ENCODE peak calls at places on chromosomes 1 and 21, in five cellular contexts. X is prostate gland, O is fibroblast of mammary gland, L is cardiac fibroblast, P is right lobe of liver. N is an unnamed sample.

GRCh38 chr1:243731301-243731891 is 118.6 kb downstream of the AKT3 start:
- DNase-seq in X (no peak), O (no peak), L (peak), P (no peak), N (no peak)

GRCh38 chr1:229019647-229020281 is 251.1 kb upstream of the RAB4A start:
- DNase-seq in X (peak), O (no peak), L (no peak), P (no peak), N (no peak)

GRCh38 chr1:27656157-27656893 is 15.7 kb downstream of the IFI6 start:
- DNase-seq in X (no peak), O (peak), L (peak), P (no peak), N (peak)

GRCh38 chr1:236953161-236953560 is 51.1 kb downstream of the MT1HL1 start:
- DNase-seq in X (no peak), O (no peak), L (no peak), P (no peak), N (no peak)

GRCh38 chr1:160767417-160768294 is 28.3 kb upstream of the LY9 start:
- DNase-seq in X (no peak), O (no peak), L (no peak), P (no peak), N (no peak)

GRCh38 chr1:225660544-225660946 is 7.6 kb upstream of the ENAH start:
- DNase-seq in X (no peak), O (no peak), L (no peak), P (no peak), N (no peak)

GRCh38 chr1:10380594-10381275 is 18.1 kb upstream of the PGD start:
- DNase-seq in X (no peak), O (peak), L (peak), P (no peak), N (no peak)

GRCh38 chr1:217087981-217088380 is 364.8 kb upstream of the ESRRG start:
- DNase-seq in X (no peak), O (no peak), L (no peak), P (no peak), N (no peak)

GRCh38 chr1:9653783-9654517 is 2.4 kb downstream of the PIK3CD start:
- DNase-seq in X (no peak), O (no peak), L (no peak), P (no peak), N (no peak)

GRCh38 chr1:156052862-156053769 is 482 bp downstream of the UBQLN4 start:
- DNase-seq in X (no peak), O (peak), L (peak), P (peak), N (peak)

GRCh38 chr1:54125671-54126070 is 27.1 kb downstream of the CDCP2 start:
- DNase-seq in X (peak), O (no peak), L (peak), P (peak), N (peak)

GRCh38 chr1:246404078-246404477 is 103.0 kb downstream of the SMYD3 start:
- DNase-seq in X (no peak), O (peak), L (no peak), P (no peak), N (no peak)

GRCh38 chr1:114061431-114061830 is 82.2 kb downstream of the OLFML3 start:
- DNase-seq in X (no peak), O (peak), L (no peak), P (no peak), N (no peak)

GRCh38 chr1:207316622-207317510 is 4.6 kb upstream of the CD55 start:
- DNase-seq in X (peak), O (no peak), L (peak), P (no peak), N (peak)

GRCh38 chr1:23799570-23800395 is 771 bp downstream of the GALE start:
- DNase-seq in X (peak), O (peak), L (peak), P (peak), N (peak)

GRCh38 chr1:222090103-222090502 is 348.2 kb upstream of the DUSP10 start:
- DNase-seq in X (no peak), O (peak), L (no peak), P (no peak), N (no peak)

GRCh38 chr1:51969038-51969705 is 21.3 kb downstream of the RAB3B start:
- DNase-seq in X (no peak), O (peak), L (peak), P (no peak), N (no peak)

GRCh38 chr1:33876970-33877680 is 13.2 kb downstream of the HMGB4 start:
- DNase-seq in X (no peak), O (peak), L (peak), P (no peak), N (no peak)

GRCh38 chr1:17696417-17697301 is 58.5 kb upstream of the ACTL8 start:
- DNase-seq in X (peak), O (peak), L (peak), P (no peak), N (no peak)

GRCh38 chr1:38071530-38072266 is 25.1 kb upstream of the POU3F1 start:
- DNase-seq in X (peak), O (peak), L (peak), P (no peak), N (no peak)

GRCh38 chr21:42508371-42508770 is 5.3 kb upstream of the SLC37A1 start:
- DNase-seq in X (no peak), O (no peak), L (no peak), P (no peak), N (no peak)

GRCh38 chr21:16047857-16048256 is 318.1 kb downstream of the USP25 start:
- DNase-seq in X (no peak), O (peak), L (peak), P (no peak), N (no peak)

GRCh38 chr1:182968151-182968741 is 15.3 kb upstream of the SHCBP1L start:
- DNase-seq in X (no peak), O (no peak), L (peak), P (no peak), N (no peak)

GRCh38 chr1:30986755-30987154 is 78.2 kb upstream of the SDC3 start:
- DNase-seq in X (no peak), O (no peak), L (no peak), P (no peak), N (no peak)

GRCh38 chr1:5563861-5564577 is 428.2 kb downstream of the NPHP4 start:
- DNase-seq in X (no peak), O (no peak), L (no peak), P (no peak), N (no peak)

GRCh38 chr1:60573121-60573520 is 499.6 kb upstream of the C1orf87 start:
- DNase-seq in X (peak), O (peak), L (peak), P (no peak), N (no peak)

GRCh38 chr1:33886452-33886851 is 22.6 kb downstream of the HMGB4 start:
- DNase-seq in X (no peak), O (no peak), L (no peak), P (no peak), N (no peak)

GRCh38 chr1:20153000-20153418 is 13.9 kb downstream of the PLA2G2F start:
- DNase-seq in X (no peak), O (no peak), L (peak), P (peak), N (no peak)

GRCh38 chr1:56446531-56447098 is 132.7 kb downstream of the PLPP3 start:
- DNase-seq in X (no peak), O (peak), L (peak), P (peak), N (peak)

GRCh38 chr1:78226784-78227183 is 181.0 kb downstream of the GIPC2 start:
- DNase-seq in X (no peak), O (peak), L (peak), P (no peak), N (no peak)

GRCh38 chr1:222618880-222619321 is 1.0 kb downstream of the MIA3 start:
- DNase-seq in X (no peak), O (peak), L (peak), P (no peak), N (peak)

GRCh38 chr21:35206141-35207125 is 157.3 kb upstream of the RUNX1 start:
- DNase-seq in X (peak), O (no peak), L (no peak), P (no peak), N (no peak)

GRCh38 chr1:54172614-54173312 is 20.0 kb upstream of the CDCP2 start:
- DNase-seq in X (no peak), O (peak), L (peak), P (peak), N (no peak)

GRCh38 chr1:221669441-221669840 is 72.4 kb downstream of the DUSP10 start:
- DNase-seq in X (no peak), O (no peak), L (no peak), P (no peak), N (no peak)

GRCh38 chr1:43402055-43402865 is 12.6 kb downstream of the SZT2 start:
- DNase-seq in X (peak), O (no peak), L (no peak), P (no peak), N (no peak)

GRCh38 chr1:93338426-93338825 is 7.3 kb upstream of the DR1 start:
- DNase-seq in X (no peak), O (peak), L (peak), P (no peak), N (no peak)

GRCh38 chr1:191498318-191498717 is 659.9 kb upstream of the RGS18 start:
- DNase-seq in X (no peak), O (peak), L (peak), P (no peak), N (no peak)

GRCh38 chr1:15747378-15747777 is 5.1 kb downstream of the TMEM82 start:
- DNase-seq in X (no peak), O (no peak), L (no peak), P (no peak), N (no peak)

GRCh38 chr1:15750924-15751323 is 7.7 kb upstream of the FBLIM1 start:
- DNase-seq in X (no peak), O (no peak), L (no peak), P (no peak), N (no peak)

GRCh38 chr1:15748690-15749398 is 6.5 kb downstream of the TMEM82 start:
- DNase-seq in X (no peak), O (no peak), L (no peak), P (no peak), N (no peak)

GRCh38 chr1:15749399-15750291 is 7.3 kb downstream of the TMEM82 start:
- DNase-seq in X (no peak), O (no peak), L (peak), P (no peak), N (no peak)

DNA sequence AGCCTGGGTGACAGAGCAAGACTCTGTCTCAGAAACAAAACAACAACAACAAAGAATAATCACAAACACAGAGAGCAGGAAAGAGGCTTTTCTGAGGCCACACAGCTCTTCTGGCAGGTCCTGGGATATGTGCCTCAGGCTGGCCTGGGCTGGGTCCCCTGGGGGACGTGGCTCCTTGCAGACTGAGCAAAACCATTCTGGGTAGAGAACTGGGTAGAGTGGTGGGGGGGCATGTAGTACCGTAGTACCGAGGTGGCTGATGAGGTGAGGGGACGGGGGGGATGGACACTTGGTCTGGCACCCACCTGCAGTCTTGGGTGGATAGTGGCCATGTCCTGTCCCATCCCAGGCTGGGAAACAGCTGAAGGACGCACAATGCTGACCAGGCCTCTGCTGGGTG is 6.0 kb downstream of the TMEM82 start:
- DNase-seq in X (no peak), O (no peak), L (no peak), P (no peak), N (no peak)
- H3K4me3 ChIP-seq in X (no peak), O (no peak), L (no peak), P (no peak), N (no peak)

DNA sequence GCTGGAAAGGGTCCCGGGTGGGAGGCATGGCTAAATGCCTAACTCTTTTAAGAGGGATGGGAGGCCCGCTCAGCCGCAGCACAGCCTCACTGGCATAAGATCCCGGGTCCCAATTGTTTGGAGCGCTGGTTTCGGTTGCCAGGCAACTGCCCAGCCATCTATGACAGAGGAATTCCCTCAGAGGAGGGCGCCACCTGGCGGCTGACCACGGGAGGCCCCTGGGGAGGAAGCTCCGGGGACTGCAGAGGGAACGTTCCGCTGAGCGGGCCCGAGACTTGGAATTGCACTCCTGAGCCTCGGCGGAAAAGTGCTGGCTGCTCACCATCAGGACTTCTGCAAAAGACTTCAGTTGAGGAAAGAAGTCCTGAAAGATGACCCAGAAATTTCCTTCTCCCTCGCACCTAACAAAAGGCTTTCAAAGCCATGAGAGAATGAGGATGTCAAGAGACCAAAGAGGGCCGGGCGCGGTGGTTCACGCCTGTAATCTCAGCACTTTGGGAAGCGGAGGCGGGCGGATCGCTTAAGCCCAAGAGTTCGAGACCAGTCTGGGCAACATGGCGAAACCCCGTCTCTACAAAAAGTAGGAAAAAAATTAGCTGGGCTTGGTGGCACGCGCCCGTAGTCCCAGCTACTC is 1.1 kb upstream of the ELAPOR1 start:
- DNase-seq in X (peak), O (peak), L (peak), P (peak), N (peak)
- H3K4me3 ChIP-seq in X (no peak), O (peak), L (no peak), P (peak), N (no peak)

GRCh38 chr1:3423245-3423829 is 31.1 kb upstream of the ARHGEF16 start:
- DNase-seq in X (no peak), O (no peak), L (no peak), P (no peak), N (peak)
- H3K4me3 ChIP-seq in X (no peak), O (no peak), L (no peak), P (no peak), N (no peak)

GRCh38 chr1:234499119-234500039 is 20.4 kb upstream of the TARBP1 start:
- DNase-seq in X (peak), O (peak), L (peak), P (peak), N (peak)
- H3K4me3 ChIP-seq in X (no peak), O (no peak), L (no peak), P (no peak), N (no peak)

GRCh38 chr1:151715726-151716404 is 738 bp downstream of the CELF3 start:
- DNase-seq in X (no peak), O (no peak), L (no peak), P (no peak), N (no peak)

GRCh38 chr1:151718666-151719065 is 2.1 kb upstream of the CELF3 start:
- DNase-seq in X (no peak), O (no peak), L (no peak), P (no peak), N (no peak)

GRCh38 chr1:151716771-151717631 is at the start of gene CELF3:
- DNase-seq in X (no peak), O (no peak), L (peak), P (no peak), N (no peak)

GRCh38 chr1:151716405-151716762 is 219 bp downstream of the CELF3 start:
- DNase-seq in X (no peak), O (no peak), L (no peak), P (no peak), N (no peak)

GRCh38 chr1:151718011-151718431 is 1.4 kb upstream of the CELF3 start:
- DNase-seq in X (no peak), O (peak), L (peak), P (no peak), N (no peak)
- H3K4me3 ChIP-seq in X (no peak), O (no peak), L (no peak), P (no peak), N (no peak)